ENCODE peak calls at places on chromosome 18, in eight cellular contexts. O is fibroblast of pulmonary artery, C is fibroblast of the aortic adventitia, Q is AG04450, X is GM12865, S is type B pancreatic cell, R is omental fat pad, T is PC-9. K is an unnamed sample.

GRCh38 chr18:37424507-37424906 is 141.1 kb downstream of the CELF4 start:
- DNase-seq in S (no peak), R (no peak), X (no peak), C (no peak), O (no peak), Q (no peak), T (no peak), K (no peak)

GRCh38 chr18:60090170-60090569 is 190.4 kb downstream of the PMAIP1 start:
- DNase-seq in T (no peak), C (no peak), Q (no peak), S (no peak), O (peak), X (peak), R (no peak), K (no peak)

GRCh38 chr18:7593194-7593819 is 26.2 kb downstream of the PTPRM start:
- DNase-seq in X (no peak), C (no peak), R (no peak), S (no peak), O (no peak), Q (no peak), T (no peak), K (no peak)

GRCh38 chr18:48781041-48781989 is 169.4 kb downstream of the SMAD7 start:
- DNase-seq in X (peak), Q (no peak), C (peak), O (peak), R (peak), T (no peak), S (peak), K (no peak)

GRCh38 chr18:12041561-12041960 is 52.1 kb upstream of the ANKRD62 start:
- DNase-seq in R (no peak), O (peak), S (no peak), Q (peak), C (peak), X (peak), T (no peak), K (no peak)

GRCh38 chr18:3383381-3383915 is 66.5 kb upstream of the TGIF1 start:
- DNase-seq in X (no peak), C (peak), T (peak), S (no peak), Q (no peak), O (peak), R (no peak), K (no peak)

GRCh38 chr18:11861583-11862288 is 10.5 kb downstream of the CHMP1B start:
- DNase-seq in T (no peak), Q (no peak), X (no peak), O (peak), C (peak), S (peak), R (no peak), K (no peak)

GRCh38 chr18:12621737-12622306 is 36.1 kb downstream of the SPIRE1 start:
- DNase-seq in R (no peak), C (peak), S (no peak), T (no peak), Q (peak), O (peak), X (no peak), K (no peak)

GRCh38 chr18:35030234-35030989 is 10.8 kb upstream of the MAPRE2 start:
- DNase-seq in X (peak), S (no peak), C (no peak), Q (no peak), T (no peak), O (no peak), R (no peak), K (no peak)

GRCh38 chr18:8151176-8151575 is 458.1 kb upstream of the RAB12 start:
- DNase-seq in X (no peak), C (no peak), T (no peak), R (no peak), S (no peak), O (no peak), Q (no peak), K (no peak)

GRCh38 chr18:59038295-59039039 is 101.2 kb upstream of the SEC11C start:
- DNase-seq in O (no peak), R (no peak), S (no peak), X (peak), C (no peak), Q (no peak), T (no peak), K (no peak)

GRCh38 chr18:59874166-59874565 is 25.6 kb upstream of the PMAIP1 start:
- DNase-seq in R (no peak), O (peak), S (no peak), T (no peak), Q (peak), C (peak), X (peak), K (no peak)

GRCh38 chr18:58865714-58866113 is 1.0 kb downstream of the ZNF532 start:
- DNase-seq in T (no peak), R (no peak), C (no peak), Q (no peak), S (no peak), X (no peak), O (no peak), K (no peak)

GRCh38 chr18:35436076-35436649 is 59.0 kb upstream of the ZNF396 start:
- DNase-seq in T (no peak), Q (no peak), S (no peak), R (no peak), C (no peak), O (no peak), X (no peak), K (no peak)

GRCh38 chr18:75408554-75409506 is 18.7 kb downstream of the SMIM21 start:
- DNase-seq in X (no peak), R (no peak), Q (peak), S (no peak), T (no peak), O (peak), C (peak), K (no peak)

GRCh38 chr18:515838-516237 is 15.3 kb upstream of the COLEC12 start:
- DNase-seq in O (peak), C (no peak), S (no peak), R (no peak), X (no peak), T (no peak), Q (no peak), K (no peak)

GRCh38 chr18:13163167-13163927 is 55.2 kb upstream of the LDLRAD4 start:
- DNase-seq in Q (no peak), O (no peak), T (no peak), S (no peak), R (no peak), C (no peak), X (no peak), K (no peak)

GRCh38 chr18:49884465-49884864 is 71.1 kb upstream of the ACAA2 start:
- DNase-seq in R (no peak), C (no peak), O (no peak), T (no peak), X (no peak), S (no peak), Q (no peak), K (no peak)

GRCh38 chr18:51054764-51055163 is 24.8 kb downstream of the SMAD4 start:
- DNase-seq in C (no peak), T (no peak), S (no peak), Q (no peak), R (no peak), O (no peak), X (no peak), K (no peak)

GRCh38 chr18:69763821-69764220 is 183.9 kb downstream of the CD226 start:
- DNase-seq in Q (no peak), T (no peak), X (no peak), R (no peak), C (no peak), S (no peak), O (no peak), K (no peak)

GRCh38 chr18:37368110-37368812 is 197.3 kb downstream of the CELF4 start:
- DNase-seq in C (no peak), X (no peak), S (no peak), O (no peak), R (no peak), T (no peak), Q (no peak), K (no peak)

GRCh38 chr18:76459687-76460350 is 35.2 kb downstream of the ZNF516 start:
- DNase-seq in Q (peak), T (peak), X (no peak), S (peak), O (peak), R (no peak), C (peak), K (no peak)
- TF ChIP-seq CTCF in Q (peak), T (no peak), X (no peak), S (no peak), O (peak), R (no peak), C (no peak), K (no peak)

GRCh38 chr18:45252474-45252873 is 362.8 kb upstream of the SLC14A2 start:
- DNase-seq in T (no peak), R (no peak), C (no peak), O (no peak), S (no peak), X (no peak), Q (no peak), K (no peak)

GRCh38 chr18:45251236-45251635 is 364.0 kb upstream of the SLC14A2 start:
- DNase-seq in O (no peak), Q (no peak), R (no peak), T (no peak), X (no peak), C (no peak), S (no peak), K (no peak)

GRCh38 chr18:45253973-45254372 is 361.3 kb upstream of the SLC14A2 start:
- DNase-seq in T (no peak), O (no peak), S (no peak), C (no peak), R (no peak), Q (no peak), X (no peak), K (no peak)

GRCh38 chr18:45254683-45255082 is 360.6 kb upstream of the SLC14A2 start:
- DNase-seq in X (no peak), C (peak), T (no peak), Q (no peak), R (no peak), O (no peak), S (no peak), K (no peak)

DNA sequence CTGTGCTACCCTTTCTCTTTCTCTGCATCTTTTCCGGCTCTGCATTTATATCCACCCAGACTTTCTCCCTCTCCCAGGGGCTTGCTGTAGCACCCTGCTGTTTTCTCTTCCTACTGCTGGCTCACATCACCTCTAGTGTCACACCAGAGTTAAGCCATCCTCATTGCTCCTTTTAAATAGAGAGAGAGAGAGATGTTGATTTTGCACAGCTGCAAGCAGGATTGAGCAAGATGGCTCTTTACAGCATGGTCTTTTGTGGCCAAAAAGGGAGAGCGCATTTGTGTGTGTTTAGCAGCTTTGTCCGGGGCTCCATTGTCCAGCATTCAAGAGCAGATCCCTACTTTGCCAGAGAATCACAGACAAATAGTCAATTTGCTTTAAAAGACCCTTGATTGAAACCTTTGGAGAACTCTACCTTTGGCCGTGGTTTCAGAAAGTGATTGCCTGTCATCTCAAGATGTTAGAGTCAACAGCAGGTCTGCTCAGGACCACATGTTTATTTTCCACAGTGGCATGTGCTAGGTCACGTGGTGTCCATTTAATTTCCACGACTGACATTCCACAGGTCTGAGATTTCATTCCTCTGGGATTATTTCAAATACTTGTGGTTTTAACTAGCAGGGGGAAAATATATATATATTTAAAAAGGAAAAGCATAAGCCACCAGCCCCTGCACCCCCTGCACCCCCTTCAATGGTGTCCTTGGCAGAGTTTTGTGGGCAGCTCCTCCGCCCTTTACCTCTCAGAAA is 360.0 kb upstream of the SLC14A2 start:
- DNase-seq in T (peak), O (peak), C (peak), S (no peak), Q (peak), X (no peak), R (no peak), K (no peak)
- TF ChIP-seq CTCF in T (no peak), O (no peak), C (peak), S (no peak), Q (peak), X (no peak), R (no peak), K (no peak)

DNA sequence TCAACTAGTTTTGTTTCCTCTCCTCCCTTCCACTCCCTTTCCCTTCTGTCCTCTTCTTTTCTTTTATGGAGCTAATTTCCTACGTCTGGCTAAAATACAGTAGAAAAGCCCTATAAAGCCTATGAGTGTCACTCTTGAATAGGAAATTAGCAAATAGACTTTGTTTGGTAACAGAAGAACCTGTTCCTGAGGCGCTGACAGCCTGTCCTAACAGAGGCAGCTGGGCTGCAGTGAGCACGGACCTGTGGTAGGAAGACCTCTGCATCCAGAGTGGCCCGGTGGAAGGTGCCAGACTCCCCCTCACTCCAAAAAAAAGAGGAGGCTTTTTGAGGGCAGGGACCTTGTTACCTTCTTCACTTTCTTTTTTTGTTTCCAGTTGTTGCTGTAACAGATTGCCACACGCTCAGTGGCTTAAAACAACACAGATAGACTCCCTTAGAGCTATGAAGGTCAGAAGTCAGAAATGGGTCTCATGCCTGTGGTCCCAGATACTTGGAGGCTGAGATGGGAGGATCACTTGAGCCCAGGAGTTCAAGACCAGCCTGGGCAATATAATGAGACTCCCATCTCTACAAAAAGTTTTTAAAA is 81.2 kb upstream of the TXNDC2 start:
- DNase-seq in T (no peak), R (no peak), O (no peak), C (no peak), X (no peak), S (no peak), Q (no peak), K (no peak)
- TF ChIP-seq CTCF in T (no peak), R (no peak), O (no peak), C (no peak), X (no peak), S (no peak), Q (no peak), K (no peak)

DNA sequence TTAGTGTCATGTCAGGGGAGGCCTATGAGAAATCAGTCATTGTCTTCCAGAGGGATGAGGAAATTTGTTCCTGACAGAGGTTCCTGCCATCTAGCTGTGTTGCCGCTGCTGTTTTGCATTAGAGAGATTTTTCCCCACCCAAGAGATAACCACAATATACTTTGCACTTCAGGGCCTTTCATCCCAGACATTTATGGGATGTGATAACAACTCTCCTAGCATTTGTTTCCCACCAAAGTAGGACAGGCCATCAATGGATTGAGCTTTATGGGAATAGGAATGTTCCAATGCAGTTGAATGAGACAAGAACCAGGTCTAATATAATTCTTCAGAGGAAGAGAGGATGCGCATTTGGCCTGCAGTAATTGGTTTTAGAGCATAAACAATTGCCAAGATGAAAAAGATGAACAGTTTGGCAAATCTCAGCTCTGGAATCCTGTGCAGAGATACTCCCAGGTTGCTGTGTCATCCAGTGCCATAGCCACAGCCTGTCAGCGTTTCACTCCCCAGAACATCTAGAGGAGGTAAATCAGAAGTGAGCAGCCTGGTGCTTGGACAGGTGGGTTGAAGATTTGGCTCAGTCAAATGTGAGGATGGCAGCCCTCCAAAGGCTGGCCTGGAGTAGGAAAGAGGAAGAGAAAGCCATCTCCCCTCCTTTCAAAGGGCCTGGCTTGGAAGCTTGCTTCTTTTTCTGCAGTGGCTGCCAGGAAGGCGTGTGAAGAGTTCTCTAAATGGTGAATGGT is 93.7 kb upstream of the SETBP1 start:
- DNase-seq in T (no peak), S (no peak), R (no peak), X (no peak), O (no peak), C (no peak), Q (no peak), K (no peak)
- TF ChIP-seq CTCF in T (no peak), S (no peak), R (no peak), X (no peak), O (no peak), C (no peak), Q (no peak), K (no peak)

DNA sequence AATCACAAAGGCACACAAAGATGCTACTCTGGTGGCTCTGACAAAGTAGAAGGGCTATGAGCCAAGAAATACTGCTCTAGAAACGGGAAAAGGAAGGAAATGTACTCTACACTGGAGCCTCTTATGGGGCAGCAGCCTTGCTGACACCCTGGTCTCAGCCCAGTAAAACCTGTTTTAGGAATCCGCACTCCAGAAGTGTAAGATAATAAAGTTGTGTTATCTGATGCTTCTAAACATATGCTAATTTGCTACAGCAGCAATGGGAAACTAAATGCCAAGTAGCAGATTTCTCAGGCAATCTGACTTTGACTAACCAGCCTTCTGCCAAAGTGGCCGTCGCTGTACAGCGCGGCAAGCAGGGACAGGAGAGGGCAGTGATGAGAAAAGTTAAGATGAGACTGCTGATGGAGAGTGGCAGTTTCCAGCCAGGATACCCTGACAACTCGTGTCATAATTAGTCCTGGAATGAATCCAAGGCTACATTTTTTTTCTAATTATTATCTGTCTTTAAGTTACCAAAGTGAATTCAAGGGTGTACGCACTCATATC is 99.0 kb downstream of the NETO1 start:
- DNase-seq in R (no peak), S (no peak), C (no peak), O (no peak), Q (no peak), X (no peak), T (no peak), K (no peak)
- TF ChIP-seq CTCF in R (no peak), S (no peak), C (no peak), O (no peak), Q (no peak), X (no peak), T (no peak), K (no peak)

GRCh38 chr18:23106575-23106974 is 28.7 kb upstream of the CABLES1 start:
- DNase-seq in X (no peak), C (peak), T (peak), Q (peak), S (no peak), R (no peak), O (peak), K (no peak)
- TF ChIP-seq CTCF in X (no peak), C (no peak), T (no peak), Q (no peak), S (no peak), R (no peak), O (no peak), K (no peak)

DNA sequence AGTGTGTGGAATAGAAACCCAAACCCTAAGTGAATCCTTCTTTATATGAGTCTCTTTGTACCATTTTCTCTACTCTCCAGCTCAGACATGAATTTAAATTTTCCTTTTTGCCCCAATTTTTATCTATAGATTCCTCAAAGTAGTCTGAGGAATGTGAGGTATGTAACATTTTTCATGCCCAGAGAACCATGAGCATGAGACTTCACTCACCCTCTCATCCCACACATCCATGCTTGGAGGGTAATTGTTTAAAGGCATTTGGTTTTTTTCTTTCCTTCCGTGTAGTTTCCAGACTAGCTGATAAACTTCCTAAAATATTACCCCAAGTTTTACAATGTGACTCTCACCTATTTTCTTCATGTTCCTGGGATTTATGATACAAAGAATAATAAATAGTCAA is 2056.8 kb upstream of the CELF4 start:
- DNase-seq in Q (no peak), R (no peak), X (no peak), O (peak), C (peak), S (no peak), T (no peak), K (no peak)
- TF ChIP-seq CTCF in Q (no peak), R (no peak), X (no peak), O (no peak), C (no peak), S (no peak), T (no peak), K (no peak)